ENCODE peak calls at places on chromosomes 4 and X, in six cellular contexts. One of them, this sample, is unnamed.

GRCh38 chr4:108492816-108493595 is 127.4 kb upstream of the RPL34 start:
- DNase-seq in sigmoid colon: no peak
- DNase-seq in heart left ventricle: no peak
- DNase-seq in suprapubic skin: no peak
- DNase-seq in ovary: no peak
- DNase-seq in Peyer's patch: peak; percentile 55
- DNase-seq in this sample: no peak

GRCh38 chrX:50721771-50722521 is 92.0 kb downstream of the SHROOM4 start:
- DNase-seq in sigmoid colon: no peak
- DNase-seq in suprapubic skin: no peak
- DNase-seq in heart left ventricle: no peak
- DNase-seq in Peyer's patch: no peak
- DNase-seq in ovary: no peak
- DNase-seq in this sample: no peak

GRCh38 chr4:7792616-7793015 is 147.0 kb downstream of the AFAP1 start:
- DNase-seq in Peyer's patch: peak; percentile 26
- DNase-seq in suprapubic skin: peak; percentile 35
- DNase-seq in ovary: no peak
- DNase-seq in heart left ventricle: no peak
- DNase-seq in sigmoid colon: no peak
- DNase-seq in this sample: no peak

GRCh38 chr4:5611656-5612187 is 96.6 kb downstream of the EVC2 start:
- DNase-seq in heart left ventricle: no peak
- DNase-seq in sigmoid colon: no peak
- DNase-seq in suprapubic skin: no peak
- DNase-seq in ovary: no peak
- DNase-seq in Peyer's patch: no peak
- DNase-seq in this sample: no peak

GRCh38 chrX:138669693-138670092 is 41.8 kb downstream of the FGF13 start:
- DNase-seq in sigmoid colon: no peak
- DNase-seq in suprapubic skin: no peak
- DNase-seq in ovary: no peak
- DNase-seq in heart left ventricle: no peak
- DNase-seq in Peyer's patch: no peak
- DNase-seq in this sample: no peak

GRCh38 chrX:132217203-132218073 is 1.8 kb downstream of the RAP2C start:
- DNase-seq in sigmoid colon: peak; percentile 80
- DNase-seq in suprapubic skin: peak; percentile 78
- DNase-seq in heart left ventricle: peak; percentile 57
- DNase-seq in Peyer's patch: peak; percentile 89
- DNase-seq in ovary: peak; percentile 67
- DNase-seq in this sample: peak; percentile 75

GRCh38 chr4:48645225-48645794 is 134.8 kb downstream of the FRYL start:
- DNase-seq in heart left ventricle: no peak
- DNase-seq in Peyer's patch: no peak
- DNase-seq in sigmoid colon: no peak
- DNase-seq in ovary: no peak
- DNase-seq in suprapubic skin: no peak
- DNase-seq in this sample: no peak

GRCh38 chr4:5051210-5051691 is at the start of gene STK32B:
- DNase-seq in sigmoid colon: peak; percentile 83
- DNase-seq in suprapubic skin: peak; percentile 84
- DNase-seq in ovary: peak; percentile 56
- DNase-seq in heart left ventricle: peak; percentile 70
- DNase-seq in Peyer's patch: peak; percentile 52
- DNase-seq in this sample: peak; percentile 54

GRCh38 chrX:123809854-123810375 is 49.9 kb upstream of the XIAP start:
- DNase-seq in heart left ventricle: no peak
- DNase-seq in suprapubic skin: no peak
- DNase-seq in Peyer's patch: peak; percentile 42
- DNase-seq in ovary: no peak
- DNase-seq in sigmoid colon: no peak
- DNase-seq in this sample: no peak

GRCh38 chrX:41027388-41027787 is 57.9 kb upstream of the USP9X start:
- DNase-seq in Peyer's patch: no peak
- DNase-seq in suprapubic skin: no peak
- DNase-seq in heart left ventricle: no peak
- DNase-seq in ovary: no peak
- DNase-seq in sigmoid colon: no peak
- DNase-seq in this sample: no peak

GRCh38 chr4:39407584-39407885 is 805 bp downstream of the KLB start:
- DNase-seq in sigmoid colon: no peak
- DNase-seq in suprapubic skin: no peak
- DNase-seq in ovary: no peak
- DNase-seq in heart left ventricle: no peak
- DNase-seq in Peyer's patch: no peak
- DNase-seq in this sample: no peak

GRCh38 chr4:18689308-18689915 is 667.9 kb upstream of the LCORL start:
- DNase-seq in heart left ventricle: no peak
- DNase-seq in sigmoid colon: peak; percentile 74
- DNase-seq in Peyer's patch: peak; percentile 73
- DNase-seq in suprapubic skin: no peak
- DNase-seq in ovary: peak; percentile 47
- DNase-seq in this sample: peak; percentile 80

GRCh38 chr4:3217771-3218170 is 31.2 kb upstream of the MSANTD1 start:
- DNase-seq in Peyer's patch: no peak
- DNase-seq in ovary: no peak
- DNase-seq in heart left ventricle: no peak
- DNase-seq in sigmoid colon: peak; percentile 44
- DNase-seq in suprapubic skin: no peak
- DNase-seq in this sample: no peak

GRCh38 chr4:10121568-10122097 is 5.0 kb upstream of the WDR1 start:
- DNase-seq in ovary: no peak
- DNase-seq in Peyer's patch: no peak
- DNase-seq in suprapubic skin: no peak
- DNase-seq in heart left ventricle: no peak
- DNase-seq in sigmoid colon: no peak
- DNase-seq in this sample: no peak

GRCh38 chr4:87835732-87836131 is 3.0 kb downstream of the MEPE start:
- DNase-seq in sigmoid colon: no peak
- DNase-seq in suprapubic skin: no peak
- DNase-seq in Peyer's patch: no peak
- DNase-seq in heart left ventricle: no peak
- DNase-seq in ovary: no peak
- DNase-seq in this sample: no peak

GRCh38 chrX:153401133-153401764 is at the start of gene PNMA6E:
- DNase-seq in ovary: no peak
- DNase-seq in suprapubic skin: no peak
- DNase-seq in Peyer's patch: no peak
- DNase-seq in sigmoid colon: no peak
- DNase-seq in heart left ventricle: peak; percentile 14
- DNase-seq in this sample: no peak

GRCh38 chrX:122087353-122087752 is 1039.9 kb downstream of the GLUD2 start:
- DNase-seq in ovary: no peak
- DNase-seq in sigmoid colon: no peak
- DNase-seq in heart left ventricle: no peak
- DNase-seq in suprapubic skin: no peak
- DNase-seq in Peyer's patch: no peak
- DNase-seq in this sample: peak; percentile 13

GRCh38 chrX:68749426-68749825 is 79.4 kb upstream of the EFNB1 start:
- DNase-seq in suprapubic skin: no peak
- DNase-seq in Peyer's patch: no peak
- DNase-seq in ovary: no peak
- DNase-seq in heart left ventricle: no peak
- DNase-seq in sigmoid colon: no peak
- DNase-seq in this sample: no peak

GRCh38 chrX:153539171-153539978 is 21.9 kb downstream of the ATP2B3 start:
- DNase-seq in Peyer's patch: peak; percentile 77
- DNase-seq in ovary: peak; percentile 62
- DNase-seq in sigmoid colon: peak; percentile 81
- DNase-seq in heart left ventricle: peak; percentile 73
- DNase-seq in suprapubic skin: peak; percentile 80
- DNase-seq in this sample: peak; percentile 67

GRCh38 chr4:120156115-120156718 is 89.6 kb upstream of the MAD2L1 start:
- DNase-seq in Peyer's patch: no peak
- DNase-seq in ovary: peak; percentile 20
- DNase-seq in heart left ventricle: no peak
- DNase-seq in suprapubic skin: no peak
- DNase-seq in sigmoid colon: no peak
- DNase-seq in this sample: peak; percentile 23

GRCh38 chrX:12958461-12958860 is 16.4 kb upstream of the TMSB4X start:
- DNase-seq in Peyer's patch: no peak
- DNase-seq in suprapubic skin: no peak
- DNase-seq in heart left ventricle: no peak
- DNase-seq in ovary: no peak
- DNase-seq in sigmoid colon: no peak
- DNase-seq in this sample: no peak

GRCh38 chr4:156251373-156252065 is 297.9 kb upstream of the CTSO start:
- DNase-seq in Peyer's patch: no peak
- DNase-seq in ovary: no peak
- DNase-seq in sigmoid colon: no peak
- DNase-seq in suprapubic skin: no peak
- DNase-seq in heart left ventricle: no peak
- DNase-seq in this sample: no peak

GRCh38 chr4:22962186-22962786 is 269.5 kb downstream of the GBA3 start:
- DNase-seq in suprapubic skin: no peak
- DNase-seq in Peyer's patch: no peak
- DNase-seq in sigmoid colon: no peak
- DNase-seq in ovary: no peak
- DNase-seq in heart left ventricle: no peak
- DNase-seq in this sample: peak; percentile 22

GRCh38 chrX:15204130-15204751 is 65.6 kb downstream of the ASB9 start:
- DNase-seq in Peyer's patch: no peak
- DNase-seq in ovary: no peak
- DNase-seq in sigmoid colon: no peak
- DNase-seq in suprapubic skin: no peak
- DNase-seq in heart left ventricle: no peak
- DNase-seq in this sample: no peak

GRCh38 chr4:83618991-83619390 is 83.1 kb downstream of the GPAT3 start:
- DNase-seq in heart left ventricle: peak; percentile 30
- DNase-seq in Peyer's patch: peak; percentile 72
- DNase-seq in ovary: no peak
- DNase-seq in sigmoid colon: no peak
- DNase-seq in suprapubic skin: no peak
- DNase-seq in this sample: no peak

GRCh38 chr4:66691101-66691500 is 854.2 kb downstream of the CENPC start:
- DNase-seq in Peyer's patch: no peak
- DNase-seq in heart left ventricle: no peak
- DNase-seq in ovary: no peak
- DNase-seq in suprapubic skin: no peak
- DNase-seq in sigmoid colon: no peak
- DNase-seq in this sample: no peak

GRCh38 chr4:66693694-66694093 is 851.6 kb downstream of the CENPC start:
- DNase-seq in suprapubic skin: no peak
- DNase-seq in Peyer's patch: no peak
- DNase-seq in heart left ventricle: no peak
- DNase-seq in sigmoid colon: no peak
- DNase-seq in ovary: no peak
- DNase-seq in this sample: no peak

GRCh38 chr4:66687393-66687971 is 857.8 kb downstream of the CENPC start:
- DNase-seq in suprapubic skin: no peak
- DNase-seq in Peyer's patch: no peak
- DNase-seq in sigmoid colon: no peak
- DNase-seq in heart left ventricle: no peak
- DNase-seq in ovary: no peak
- DNase-seq in this sample: no peak

DNA sequence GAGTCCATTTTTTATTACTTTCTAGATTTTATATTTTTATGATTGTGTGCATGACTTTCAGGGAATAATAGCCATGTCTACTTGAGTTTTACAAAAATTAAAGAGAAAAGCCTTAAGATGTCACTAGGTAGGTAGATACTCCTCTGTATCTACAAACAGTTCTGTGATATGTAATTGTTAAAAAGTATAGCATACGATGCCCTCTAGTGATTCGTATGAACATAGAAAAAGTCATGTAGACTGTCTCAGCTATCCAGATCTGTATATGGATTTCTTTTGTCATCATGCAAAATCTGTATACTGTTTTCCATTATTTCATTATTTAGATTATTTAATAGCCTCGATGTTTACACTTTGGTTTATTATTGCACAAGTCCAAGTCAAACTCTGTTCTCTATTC is 856.6 kb downstream of the CENPC start:
- DNase-seq in suprapubic skin: no peak
- DNase-seq in sigmoid colon: no peak
- DNase-seq in heart left ventricle: no peak
- DNase-seq in ovary: no peak
- DNase-seq in Peyer's patch: no peak
- DNase-seq in this sample: no peak
- TF ChIP-seq CTCF in suprapubic skin: no peak
- TF ChIP-seq CTCF in sigmoid colon: no peak
- TF ChIP-seq CTCF in heart left ventricle: no peak
- TF ChIP-seq CTCF in ovary: no peak
- TF ChIP-seq CTCF in Peyer's patch: no peak
- TF ChIP-seq CTCF in this sample: no peak

DNA sequence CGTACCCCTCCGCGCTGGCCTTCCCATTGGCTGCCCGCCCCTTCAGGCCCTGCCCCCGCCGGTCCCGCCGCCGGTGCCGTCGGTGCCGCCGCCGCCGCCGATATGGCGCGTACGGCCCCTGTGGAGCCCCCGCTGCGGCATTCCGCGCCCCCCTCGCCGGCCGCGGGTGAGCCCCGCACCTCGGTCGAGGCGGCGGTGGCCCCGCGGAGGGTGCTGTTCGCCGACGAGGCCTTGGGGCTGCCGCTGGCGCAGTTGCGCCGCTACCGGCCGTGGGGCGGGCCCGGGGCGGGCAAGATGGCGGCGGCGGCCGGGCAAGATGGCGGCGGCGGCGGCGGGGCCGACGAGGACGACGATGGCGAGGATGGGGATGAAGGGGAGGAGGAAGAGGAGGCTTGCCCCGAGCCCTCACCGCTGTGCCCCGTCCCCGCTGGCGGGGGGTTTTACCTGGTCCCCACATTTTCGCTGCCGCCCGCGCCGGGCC is at the start of gene PPP1R3F:
- DNase-seq in sigmoid colon: no peak
- DNase-seq in heart left ventricle: no peak
- DNase-seq in ovary: no peak
- DNase-seq in Peyer's patch: no peak
- DNase-seq in suprapubic skin: no peak
- DNase-seq in this sample: no peak
- TF ChIP-seq POLR2A in sigmoid colon: no peak
- TF ChIP-seq POLR2A in heart left ventricle: peak; percentile 52
- TF ChIP-seq POLR2A in ovary: peak; percentile 80
- TF ChIP-seq POLR2A in Peyer's patch: no peak
- TF ChIP-seq POLR2A in suprapubic skin: peak; percentile 72
- TF ChIP-seq POLR2A in this sample: no peak

DNA sequence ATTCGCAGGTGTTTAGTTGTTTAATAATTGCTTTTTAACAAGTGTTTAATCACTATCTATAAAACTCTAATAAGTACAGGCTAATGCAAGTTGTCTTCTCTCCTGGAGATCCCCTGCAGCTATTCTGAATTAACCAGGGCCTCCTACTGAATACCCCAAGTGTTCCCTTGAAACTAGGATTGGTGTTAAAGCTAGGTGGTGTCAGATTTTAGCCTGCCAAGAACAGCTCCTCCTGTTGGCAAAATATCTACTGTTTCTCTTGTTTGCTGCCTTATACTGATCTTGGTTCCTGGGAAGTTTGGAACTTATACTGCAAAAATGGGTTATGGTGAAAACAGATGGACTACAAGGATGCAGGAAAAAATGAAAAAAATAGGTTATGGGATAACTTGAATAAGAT is 26.1 kb upstream of the TMEM154 start:
- DNase-seq in heart left ventricle: no peak
- DNase-seq in ovary: no peak
- DNase-seq in sigmoid colon: no peak
- DNase-seq in suprapubic skin: no peak
- DNase-seq in Peyer's patch: no peak
- DNase-seq in this sample: no peak
- TF ChIP-seq CTCF in heart left ventricle: no peak
- TF ChIP-seq CTCF in ovary: no peak
- TF ChIP-seq CTCF in sigmoid colon: no peak
- TF ChIP-seq CTCF in suprapubic skin: no peak
- TF ChIP-seq CTCF in Peyer's patch: no peak
- TF ChIP-seq CTCF in this sample: no peak

GRCh38 chr4:168831919-168832745 is 177.9 kb downstream of the CBR4 start:
- DNase-seq in heart left ventricle: peak; percentile 87
- DNase-seq in suprapubic skin: peak; percentile 93
- DNase-seq in Peyer's patch: peak; percentile 87
- DNase-seq in sigmoid colon: peak; percentile 96
- DNase-seq in ovary: peak; percentile 90
- DNase-seq in this sample: peak; percentile 92
- TF ChIP-seq POLR2A in heart left ventricle: peak; percentile 97
- TF ChIP-seq POLR2A in suprapubic skin: peak; percentile 82
- TF ChIP-seq POLR2A in Peyer's patch: peak; percentile 89
- TF ChIP-seq POLR2A in sigmoid colon: peak; percentile 96
- TF ChIP-seq POLR2A in ovary: peak; percentile 97
- TF ChIP-seq POLR2A in this sample: peak; percentile 86